ENCODE peak calls at places on chromosomes 2 and 18, in seven cellular contexts. A is tibial artery; Q is mucosa of descending colon; Y is NCI-H2081; D is activated CD4-positive, alpha-beta T cell treated with anti-CD3 and anti-CD28 coated beads, Interleukin-2, amount 50 U/mL, for 1 hour; H is activated CD8-positive, alpha-beta memory T cell treated with anti-CD3 and anti-CD28 coated beads, Interleukin-2, amount 50 U/mL, for 48 hours; L is hepatocyte. O is an unnamed sample.

GRCh38 chr18:2627821-2628276 is 27.7 kb upstream of the SMCHD1 start:
- DNase-seq in A (no peak), Q (no peak), Y (no peak), D (no peak), H (no peak), L (peak), O (no peak)

GRCh38 chr18:36628435-36629094 is 200.2 kb downstream of the TPGS2 start:
- DNase-seq in A (no peak), Q (no peak), Y (no peak), D (no peak), H (no peak), L (peak), O (no peak)

GRCh38 chr2:187093771-187094412 is 244.9 kb upstream of the ZSWIM2 start:
- DNase-seq in A (no peak), Q (no peak), Y (no peak), D (no peak), H (no peak), L (no peak), O (peak)

GRCh38 chr2:217653240-217653639 is 349.6 kb downstream of the TNS1 start:
- DNase-seq in A (peak), Q (peak), Y (no peak), D (no peak), H (no peak), L (peak), O (peak)

GRCh38 chr2:54999182-54999581 is 51.1 kb downstream of the RTN4 start:
- DNase-seq in A (no peak), Q (no peak), Y (peak), D (no peak), H (no peak), L (no peak), O (no peak)

GRCh38 chr2:241065355-241065803 is 36.7 kb downstream of the MTERF4 start:
- DNase-seq in A (no peak), Q (no peak), Y (no peak), D (no peak), H (no peak), L (no peak), O (no peak)

GRCh38 chr18:26225915-26226228 is 373 bp upstream of the TAF4B start:
- DNase-seq in A (no peak), Q (no peak), Y (no peak), D (no peak), H (no peak), L (no peak), O (no peak)

GRCh38 chr18:78146136-78146535 is 833.5 kb upstream of the SALL3 start:
- DNase-seq in A (no peak), Q (no peak), Y (no peak), D (no peak), H (no peak), L (no peak), O (no peak)

GRCh38 chr2:149427371-149427770 is 97.0 kb downstream of the LYPD6 start:
- DNase-seq in A (no peak), Q (no peak), Y (peak), D (no peak), H (no peak), L (no peak), O (no peak)

GRCh38 chr18:50356036-50356945 is 18.6 kb upstream of the SKA1 start:
- DNase-seq in A (no peak), Q (no peak), Y (no peak), D (no peak), H (no peak), L (no peak), O (no peak)

GRCh38 chr2:180017764-180018163 is 10.7 kb upstream of the CWC22 start:
- DNase-seq in A (peak), Q (peak), Y (no peak), D (no peak), H (no peak), L (no peak), O (no peak)

GRCh38 chr2:37585295-37585908 is 86.0 kb downstream of the CDC42EP3 start:
- DNase-seq in A (no peak), Q (peak), Y (peak), D (no peak), H (no peak), L (peak), O (no peak)

GRCh38 chr18:58224425-58224750 is 180.4 kb downstream of the NEDD4L start:
- DNase-seq in A (no peak), Q (no peak), Y (no peak), D (no peak), H (no peak), L (no peak), O (no peak)